ENCODE peak calls at places on chromosomes 7 and 10, in seven cellular contexts. Y, S, P, X, Q, I and U are unnamed samples.

GRCh38 chr10:71746344-71747037 is 26.8 kb downstream of the VSIR start:
- DNase-seq in Y (peak; percentile 69), S (no peak), P (peak; percentile 87), X (no peak), Q (no peak), I (no peak), U (no peak)

GRCh38 chr7:137316643-137317042 is 26.9 kb downstream of the PTN start:
- DNase-seq in Y (no peak), S (no peak), P (no peak), X (no peak), Q (no peak), I (no peak), U (no peak)

GRCh38 chr7:95526128-95526738 is 40.5 kb downstream of the ASB4 start:
- DNase-seq in Y (no peak), S (no peak), P (no peak), X (no peak), Q (no peak), I (no peak), U (no peak)

GRCh38 chr7:6232534-6232933 is 39.9 kb downstream of the CYTH3 start:
- DNase-seq in Y (no peak), S (no peak), P (no peak), X (no peak), Q (no peak), I (no peak), U (no peak)

GRCh38 chr10:126001579-126001978 is 105.2 kb downstream of the FANK1 start:
- DNase-seq in Y (no peak), S (no peak), P (peak; percentile 34), X (no peak), Q (peak; percentile 66), I (no peak), U (no peak)

GRCh38 chr7:30276203-30276900 is 8.0 kb upstream of the ZNRF2 start:
- DNase-seq in Y (peak; percentile 65), S (peak; percentile 62), P (peak; percentile 81), X (peak; percentile 60), Q (no peak), I (peak; percentile 15), U (peak; percentile 39)

GRCh38 chr7:71649812-71650211 is 517.9 kb downstream of the GALNT17 start:
- DNase-seq in Y (no peak), S (no peak), P (no peak), X (no peak), Q (no peak), I (no peak), U (no peak)

GRCh38 chr10:45555789-45556188 is 116.8 kb downstream of the ZFAND4 start:
- DNase-seq in Y (no peak), S (peak; percentile 18), P (no peak), X (peak; percentile 8), Q (no peak), I (no peak), U (no peak)

GRCh38 chr7:91636129-91636724 is 244.3 kb downstream of the MTERF1 start:
- DNase-seq in Y (peak; percentile 55), S (no peak), P (peak; percentile 78), X (peak; percentile 6), Q (peak; percentile 51), I (peak; percentile 10), U (peak; percentile 35)

GRCh38 chr7:100585511-100586265 is at the start of gene LRCH4:
- DNase-seq in Y (peak; percentile 74), S (no peak), P (peak; percentile 72), X (no peak), Q (peak; percentile 72), I (no peak), U (no peak)

GRCh38 chr10:76202777-76203176 is 771.4 kb downstream of the LRMDA start:
- DNase-seq in Y (no peak), S (peak; percentile 60), P (no peak), X (peak; percentile 62), Q (no peak), I (no peak), U (no peak)

GRCh38 chr10:30829921-30830671 is 200.5 kb upstream of the LYZL2 start:
- DNase-seq in Y (no peak), S (peak; percentile 65), P (peak; percentile 90), X (peak; percentile 46), Q (peak; percentile 27), I (no peak), U (no peak)

GRCh38 chr7:36047254-36047653 is 105.8 kb upstream of the EEPD1 start:
- DNase-seq in Y (no peak), S (no peak), P (peak; percentile 42), X (peak; percentile 16), Q (no peak), I (no peak), U (no peak)

GRCh38 chr7:128408709-128409434 is 910 bp downstream of the IMPDH1 start:
- DNase-seq in Y (no peak), S (peak; percentile 31), P (peak; percentile 6), X (peak; percentile 40), Q (no peak), I (no peak), U (no peak)

GRCh38 chr10:91683976-91684375 is 51.1 kb upstream of the PPP1R3C start:
- DNase-seq in Y (no peak), S (peak; percentile 96), P (peak; percentile 58), X (peak; percentile 82), Q (peak; percentile 8), I (peak; percentile 36), U (no peak)

GRCh38 chr10:15237351-15237750 is 68.9 kb upstream of the NMT2 start:
- DNase-seq in Y (no peak), S (peak; percentile 54), P (peak; percentile 88), X (peak; percentile 78), Q (no peak), I (no peak), U (no peak)

GRCh38 chr7:70756789-70757188 is 375.2 kb upstream of the GALNT17 start:
- DNase-seq in Y (no peak), S (no peak), P (no peak), X (no peak), Q (no peak), I (no peak), U (no peak)

GRCh38 chr7:145216876-145217275 is 381.0 kb upstream of the TPK1 start:
- DNase-seq in Y (no peak), S (no peak), P (no peak), X (no peak), Q (no peak), I (no peak), U (no peak)
- H3K23ac ChIP-seq in Y (no peak overlapping the region), S (no peak overlapping the region), P (no peak overlapping the region), X (no peak overlapping the region), Q (no peak overlapping the region), I (no peak overlapping the region), U (no peak overlapping the region)

GRCh38 chr10:33733058-33733457 is 398.6 kb upstream of the NRP1 start:
- DNase-seq in Y (no peak), S (no peak), P (no peak), X (no peak), Q (no peak), I (no peak), U (no peak)

GRCh38 chr10:33732176-33733025 is 397.9 kb upstream of the NRP1 start:
- DNase-seq in Y (no peak), S (peak; percentile 56), P (no peak), X (no peak), Q (no peak), I (no peak), U (no peak)

GRCh38 chr10:33735463-33735862 is 401.0 kb upstream of the NRP1 start:
- DNase-seq in Y (no peak), S (peak; percentile 24), P (no peak), X (peak; percentile 77), Q (peak; percentile 4), I (no peak), U (no peak)

GRCh38 chr10:33734393-33735110 is 400.1 kb upstream of the NRP1 start:
- DNase-seq in Y (no peak), S (no peak), P (no peak), X (no peak), Q (no peak), I (no peak), U (no peak)

DNA sequence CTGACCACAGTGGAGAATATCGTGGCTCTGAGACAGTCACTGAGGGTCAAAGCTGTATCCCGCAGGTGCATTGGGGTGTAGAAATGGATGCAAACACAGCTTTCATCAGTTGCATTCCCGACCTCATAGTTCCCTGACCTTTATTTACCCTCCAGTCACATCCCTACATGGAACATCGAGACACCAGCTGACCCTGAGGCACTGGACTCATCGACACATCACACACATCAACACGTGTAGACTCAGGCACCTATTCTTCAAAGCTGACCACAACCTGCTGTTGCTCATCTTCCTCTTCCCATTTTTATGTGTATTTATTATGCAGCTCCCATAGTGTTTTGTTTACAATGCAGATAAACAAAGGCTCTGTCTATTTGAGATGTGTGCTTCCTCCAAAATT is 396.9 kb upstream of the NRP1 start:
- DNase-seq in Y (no peak), S (no peak), P (no peak), X (no peak), Q (no peak), I (no peak), U (no peak)
- H3K23ac ChIP-seq in Y (no peak overlapping the region), S (no peak overlapping the region), P (no peak overlapping the region), X (no peak overlapping the region), Q (no peak overlapping the region), I (no peak overlapping the region), U (no peak overlapping the region)

DNA sequence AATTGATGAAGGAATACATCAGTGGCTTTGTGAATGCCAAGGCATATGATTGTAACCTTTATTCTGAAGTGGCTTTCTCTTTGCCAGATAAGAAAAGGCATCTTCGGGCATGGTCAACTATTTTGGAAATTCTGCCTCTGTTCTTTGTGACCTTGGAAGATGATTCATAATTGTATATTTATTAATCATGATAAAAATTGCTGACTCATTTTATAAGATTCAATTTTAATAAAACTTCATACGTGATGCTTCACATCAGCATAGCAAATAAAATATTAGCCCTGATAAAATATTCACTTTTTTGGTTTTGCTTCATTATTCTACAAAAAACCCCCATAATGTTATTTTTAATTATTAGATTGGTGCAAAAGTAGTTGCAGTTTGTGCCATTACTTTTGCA is 200.5 kb downstream of the MACC1 start:
- DNase-seq in Y (no peak), S (no peak), P (no peak), X (no peak), Q (no peak), I (no peak), U (no peak)
- H3K23ac ChIP-seq in Y (no peak overlapping the region), S (no peak overlapping the region), P (no peak overlapping the region), X (no peak overlapping the region), Q (no peak overlapping the region), I (no peak overlapping the region), U (no peak overlapping the region)

GRCh38 chr7:141387521-141388217 is 163.5 kb upstream of the AGK start:
- DNase-seq in Y (no peak), S (no peak), P (no peak), X (no peak), Q (no peak), I (no peak), U (no peak)
- H3K23ac ChIP-seq in Y (no peak overlapping the region), S (no peak overlapping the region), P (no peak overlapping the region), X (no peak overlapping the region), Q (no peak overlapping the region), I (no peak overlapping the region), U (no peak overlapping the region)